ENCODE peak calls at places on chromosomes 4 and X, in ten cellular contexts. A, P, D, I, Z, B, L, K, T and H are unnamed samples.

GRCh38 chr4:84403656-84404055 is 95.4 kb downstream of the NKX6-1 start:
- DNase-seq in P (peak), B (no peak), Z (peak), T (no peak), A (no peak), I (peak), D (no peak), K (peak), L (no peak), H (no peak)

GRCh38 chr4:57127361-57127760 is 17.2 kb upstream of the IGFBP7 start:
- DNase-seq in K (no peak), A (no peak), L (no peak), Z (no peak), P (no peak), D (no peak), I (no peak), B (no peak), T (no peak), H (no peak)

GRCh38 chrX:140817943-140818342 is 108.4 kb downstream of the LINC00632 start:
- DNase-seq in P (peak), B (peak), Z (peak), K (peak), I (peak), T (peak), L (peak), D (peak), A (no peak), H (peak)

GRCh38 chr4:80090101-80090500 is 17.1 kb upstream of the ANTXR2 start:
- DNase-seq in D (no peak), A (no peak), I (no peak), K (no peak), Z (no peak), L (no peak), B (no peak), T (no peak), P (no peak), H (no peak)

GRCh38 chrX:134622813-134623185 is 35.5 kb downstream of the PLAC1 start:
- DNase-seq in L (no peak), A (no peak), B (no peak), I (no peak), Z (peak), T (no peak), K (no peak), P (no peak), D (no peak), H (no peak)

GRCh38 chrX:78754917-78755316 is 7.4 kb downstream of the LPAR4 start:
- DNase-seq in D (peak), I (no peak), L (no peak), P (peak), A (no peak), T (peak), B (peak), Z (no peak), K (no peak), H (no peak)

GRCh38 chrX:141982296-141982695 is 78.6 kb downstream of the MAGEC1 start:
- DNase-seq in B (no peak), K (no peak), D (no peak), Z (no peak), I (no peak), A (no peak), T (no peak), P (no peak), L (no peak), H (no peak)

GRCh38 chrX:69177511-69178162 is 12.4 kb upstream of the PJA1 start:
- DNase-seq in K (no peak), D (no peak), B (no peak), L (no peak), T (no peak), A (no peak), Z (no peak), P (no peak), I (no peak), H (no peak)

GRCh38 chr4:41693629-41694028 is 54.9 kb downstream of the PHOX2B start:
- DNase-seq in K (peak), B (peak), D (peak), T (no peak), L (peak), A (no peak), I (peak), Z (peak), P (peak), H (peak)

GRCh38 chr4:179447308-179447707 is 2005.1 kb upstream of the AGA start:
- DNase-seq in T (no peak), A (no peak), I (no peak), B (no peak), K (no peak), P (no peak), D (no peak), Z (no peak), L (peak), H (no peak)

GRCh38 chrX:55206152-55206941 is 13.8 kb upstream of the PAGE5 start:
- DNase-seq in L (no peak), K (no peak), I (no peak), D (no peak), Z (no peak), P (no peak), A (no peak), T (no peak), B (no peak), H (no peak)

GRCh38 chrX:103730746-103731508 is 20.2 kb downstream of the TMEM31 start:
- DNase-seq in P (no peak), T (no peak), Z (peak), K (peak), D (no peak), A (no peak), L (peak), I (no peak), B (no peak), H (peak)

GRCh38 chr4:104728380-104729122 is 233.9 kb upstream of the CXXC4 start:
- DNase-seq in B (no peak), L (peak), D (no peak), A (no peak), K (peak), Z (peak), P (no peak), T (no peak), I (no peak), H (peak)

GRCh38 chr4:80963051-80963450 is 67.5 kb upstream of the BMP3 start:
- DNase-seq in K (no peak), L (peak), A (no peak), B (no peak), P (no peak), T (no peak), D (no peak), Z (peak), I (no peak), H (peak)

GRCh38 chr4:17511041-17511949 is 595 bp downstream of the QDPR start:
- DNase-seq in Z (peak), K (peak), L (peak), A (peak), P (peak), I (peak), B (peak), D (peak), T (peak), H (peak)

GRCh38 chr4:14934704-14935390 is 67.4 kb upstream of the CPEB2 start:
- DNase-seq in P (no peak), B (no peak), K (no peak), I (no peak), L (no peak), D (no peak), Z (no peak), A (no peak), T (no peak), H (no peak)

GRCh38 chrX:14039344-14039743 is 9.7 kb upstream of the GEMIN8 start:
- DNase-seq in L (peak), D (peak), I (peak), B (peak), P (peak), A (no peak), K (peak), Z (no peak), T (peak), H (peak)